ENCODE peak calls at places on chromosomes 1 and 21, in six cellular contexts. D is activated gamma-delta T cell treated with anti-CD3 and anti-CD28 coated beads, Interleukin-2, amount 50 U/mL, for 16 hours; C is WTC11; I is Peyer's patch; T is brain microvascular endothelial cell; S is stimulated activated CD4-positive, alpha-beta T cell treated with anti-CD3 and anti-CD28 coated beads, Interleukin-4, amount 100 ng/mL, for 1 hour. F is an unnamed sample.

GRCh38 chr1:84146375-84147032 is 2.4 kb downstream of the PRKACB start:
- DNase-seq in D (no peak), C (no peak), I (no peak), T (no peak), S (no peak), F (no peak)

GRCh38 chr1:169235568-169235967 is 129.1 kb downstream of the ATP1B1 start:
- DNase-seq in D (no peak), C (no peak), I (no peak), T (no peak), S (no peak), F (no peak)

GRCh38 chr21:41932191-41932575 is 21.6 kb downstream of the C2CD2 start:
- DNase-seq in D (no peak), C (no peak), I (no peak), T (peak; percentile 63), S (no peak), F (no peak)

GRCh38 chr21:27545754-27546349 is 579.0 kb upstream of the ADAMTS5 start:
- DNase-seq in D (no peak), C (no peak), I (no peak), T (no peak), S (no peak), F (no peak)

GRCh38 chr1:62070384-62071011 is 124.2 kb upstream of the L1TD1 start:
- DNase-seq in D (no peak), C (no peak), I (no peak), T (peak; percentile 40), S (no peak), F (peak; percentile 26)

GRCh38 chr1:40620586-40620985 is 44.9 kb downstream of the RIMS3 start:
- DNase-seq in D (no peak), C (no peak), I (no peak), T (no peak), S (no peak), F (no peak)

GRCh38 chr1:16631248-16632043 is 18.1 kb upstream of the NBPF1 start:
- DNase-seq in D (no peak), C (no peak), I (peak; percentile 16), T (no peak), S (no peak), F (no peak)

GRCh38 chr1:10528066-10529014 is 53.6 kb downstream of the PEX14 start:
- DNase-seq in D (no peak), C (no peak), I (no peak), T (peak; percentile 81), S (no peak), F (no peak)

GRCh38 chr1:71147637-71148360 is 67.0 kb upstream of the ZRANB2 start:
- DNase-seq in D (no peak), C (no peak), I (no peak), T (no peak), S (no peak), F (no peak)

GRCh38 chr1:116763116-116763786 is 9.0 kb downstream of the CD2 start:
- DNase-seq in D (no peak), C (no peak), I (no peak), T (peak; percentile 36), S (peak; percentile 52), F (no peak)

GRCh38 chr1:173255214-173255813 is 48.2 kb upstream of the TNFSF4 start:
- DNase-seq in D (no peak), C (peak; percentile 22), I (no peak), T (peak; percentile 52), S (no peak), F (peak; percentile 61)

GRCh38 chr1:239955431-239955830 is 136.3 kb upstream of the FMN2 start:
- DNase-seq in D (no peak), C (no peak), I (no peak), T (no peak), S (no peak), F (no peak)

GRCh38 chr1:110875216-110875731 is 2.3 kb downstream of the CD53 start:
- DNase-seq in D (peak; percentile 11), C (no peak), I (peak; percentile 80), T (no peak), S (peak; percentile 29), F (no peak)

GRCh38 chr1:43936470-43937151 is 3.0 kb downstream of the ARTN start:
- DNase-seq in D (no peak), C (peak; percentile 66), I (no peak), T (no peak), S (peak; percentile 13), F (peak; percentile 68)

GRCh38 chr21:44969965-44970755 is 30.3 kb downstream of the SLX9 start:
- DNase-seq in D (no peak), C (no peak), I (no peak), T (peak; percentile 67), S (no peak), F (no peak)

GRCh38 chr1:8396912-8397406 is 79.0 kb downstream of the SLC45A1 start:
- DNase-seq in D (no peak), C (no peak), I (no peak), T (peak; percentile 99), S (no peak), F (no peak)

GRCh38 chr1:99681583-99681982 is 35.7 kb downstream of the PALMD start:
- DNase-seq in D (no peak), C (no peak), I (no peak), T (peak; percentile 27), S (no peak), F (no peak)

GRCh38 chr1:97906567-97907228 is 14.1 kb downstream of the DPYD start:
- DNase-seq in D (no peak), C (no peak), I (no peak), T (peak; percentile 86), S (no peak), F (peak; percentile 13)

GRCh38 chr1:55005351-55006140 is 6.8 kb downstream of the BSND start:
- DNase-seq in D (no peak), C (peak; percentile 44), I (no peak), T (no peak), S (no peak), F (peak; percentile 47)

GRCh38 chr1:203823306-203823705 is 27.9 kb downstream of the ZBED6 start:
- DNase-seq in D (no peak), C (no peak), I (no peak), T (no peak), S (no peak), F (no peak)

GRCh38 chr1:44832068-44832700 is 10.9 kb downstream of the PTCH2 start:
- DNase-seq in D (no peak), C (no peak), I (no peak), T (no peak), S (no peak), F (no peak)

GRCh38 chr1:7650801-7651200 is 120.3 kb upstream of the VAMP3 start:
- DNase-seq in D (no peak), C (no peak), I (no peak), T (no peak), S (no peak), F (no peak)

GRCh38 chr1:206066479-206067171 is 13.7 kb downstream of the RHEX start:
- DNase-seq in D (no peak), C (no peak), I (no peak), T (no peak), S (no peak), F (no peak)

GRCh38 chr1:155003227-155003765 is 694 bp downstream of the ZBTB7B start:
- DNase-seq in D (no peak), C (peak; percentile 41), I (no peak), T (no peak), S (no peak), F (no peak)

GRCh38 chr1:215114154-215114933 is 31.8 kb downstream of the KCNK2 start:
- DNase-seq in D (no peak), C (no peak), I (no peak), T (peak; percentile 71), S (no peak), F (peak; percentile 4)